ENCODE peak calls at places on chromosome 13, in seven cellular contexts. D is left kidney; I is GM12878; P is activated CD4-positive, CD25-positive, alpha-beta regulatory T cell; T is PC-3; R is WTC11; E is epithelial cell of esophagus. O is an unnamed sample.

GRCh38 chr13:113074876-113075275 is 30.7 kb upstream of the F7 start:
- DNase-seq in R (no peak), D (no peak), T (no peak), P (no peak), E (no peak), I (no peak), O (no peak)

GRCh38 chr13:72960541-72960940 is 98.3 kb upstream of the KLF5 start:
- DNase-seq in D (peak), I (no peak), T (peak), E (peak), P (no peak), R (no peak), O (no peak)

GRCh38 chr13:99266827-99267226 is 8.6 kb upstream of the GPR18 start:
- DNase-seq in I (no peak), P (no peak), R (no peak), T (peak), E (no peak), D (no peak), O (no peak)

GRCh38 chr13:34942732-34943674 is 933 bp downstream of the NBEA start:
- DNase-seq in T (peak), E (no peak), R (peak), D (peak), I (no peak), P (no peak), O (peak)

GRCh38 chr13:48155850-48156249 is 60.9 kb upstream of the MED4 start:
- DNase-seq in R (no peak), E (peak), T (peak), P (no peak), I (peak), D (no peak), O (peak)

GRCh38 chr13:76886292-76887061 is at the start of gene KCTD12:
- DNase-seq in P (peak), I (no peak), D (peak), E (peak), T (peak), R (peak), O (peak)

GRCh38 chr13:73428137-73428536 is 369.3 kb downstream of the KLF5 start:
- DNase-seq in P (no peak), E (peak), T (peak), D (no peak), I (no peak), R (no peak), O (no peak)

GRCh38 chr13:29924482-29924884 is 74.1 kb upstream of the UBL3 start:
- DNase-seq in I (no peak), T (peak), E (peak), D (peak), P (no peak), R (no peak), O (no peak)

GRCh38 chr13:48579167-48579918 is 46.5 kb upstream of the RCBTB2 start:
- DNase-seq in R (no peak), P (no peak), T (no peak), I (peak), E (peak), D (no peak), O (peak)

GRCh38 chr13:100196380-100196779 is 107.5 kb downstream of the PCCA start:
- DNase-seq in I (no peak), T (no peak), R (no peak), D (no peak), E (no peak), P (no peak), O (no peak)

GRCh38 chr13:114107686-114108081 is 24.7 kb downstream of the RASA3 start:
- DNase-seq in P (no peak), I (no peak), R (peak), T (no peak), E (no peak), D (peak), O (no peak)

GRCh38 chr13:101399365-101399764 is 16.9 kb downstream of the NALCN start:
- DNase-seq in E (peak), T (no peak), R (no peak), P (no peak), I (no peak), D (no peak), O (no peak)

GRCh38 chr13:63408227-63409202 is 1992.9 kb upstream of the PCDH20 start:
- DNase-seq in R (no peak), P (no peak), E (no peak), D (peak), T (no peak), I (no peak), O (no peak)

GRCh38 chr13:108944760-108945159 is 315.3 kb downstream of the MYO16 start:
- DNase-seq in D (no peak), T (no peak), E (peak), R (no peak), P (no peak), I (no peak), O (no peak)

GRCh38 chr13:30172593-30173300 is 134.6 kb downstream of the KATNAL1 start:
- DNase-seq in E (no peak), P (no peak), I (no peak), T (no peak), D (peak), R (no peak), O (no peak)

GRCh38 chr13:110329798-110330461 is 22.8 kb downstream of the COL4A2 start:
- DNase-seq in P (no peak), E (no peak), D (peak), R (no peak), I (no peak), T (no peak), O (no peak)

GRCh38 chr13:108734676-108735075 is 105.3 kb downstream of the MYO16 start:
- DNase-seq in R (peak), P (no peak), E (no peak), D (peak), I (no peak), T (peak), O (no peak)

GRCh38 chr13:74015137-74015536 is 119.1 kb downstream of the KLF12 start:
- DNase-seq in P (no peak), D (no peak), I (no peak), T (peak), E (peak), R (no peak), O (peak)

GRCh38 chr13:25963681-25964080 is 88.1 kb downstream of the SHISA2 start:
- DNase-seq in P (no peak), I (no peak), T (peak), R (no peak), D (no peak), E (peak), O (no peak)

GRCh38 chr13:40221460-40222201 is 444.8 kb downstream of the FOXO1 start:
- DNase-seq in T (peak), I (no peak), P (peak), R (no peak), D (peak), E (peak), O (peak)

GRCh38 chr13:41562083-41562482 is 104.7 kb downstream of the RGCC start:
- DNase-seq in D (no peak), P (no peak), E (peak), I (no peak), T (no peak), R (no peak), O (no peak)

GRCh38 chr13:92626274-92626673 is 600.3 kb upstream of the GPC6 start:
- DNase-seq in I (no peak), R (no peak), P (no peak), E (no peak), T (no peak), D (no peak), O (no peak)

GRCh38 chr13:103099894-103100293 is 33.7 kb upstream of the SLC10A2 start:
- DNase-seq in D (no peak), E (peak), T (no peak), R (no peak), P (no peak), I (no peak), O (no peak)

GRCh38 chr13:22848539-22849052 is 332.2 kb upstream of the SGCG start:
- DNase-seq in I (no peak), D (peak), E (no peak), P (no peak), T (no peak), R (peak), O (no peak)

O was measured in GM12865.